ENCODE peak calls at places on chromosomes 11 and 22, in four cellular contexts. One of them, this sample, is unnamed.

GRCh38 chr11:1109101-1109917 is 34.6 kb downstream of the MUC2 start:
- DNase-seq in HepG2: no peak
- DNase-seq in SK-N-SH: no peak
- DNase-seq in upper lobe of left lung: peak
- DNase-seq in this sample: no peak

GRCh38 chr22:38754247-38755154 is 1.3 kb downstream of the SUN2 start:
- DNase-seq in upper lobe of left lung: no peak
- DNase-seq in HepG2: peak
- DNase-seq in SK-N-SH: no peak
- DNase-seq in this sample: peak

GRCh38 chr11:130522284-130522961 is 74.0 kb downstream of the ADAMTS15 start:
- DNase-seq in upper lobe of left lung: no peak
- DNase-seq in HepG2: peak
- DNase-seq in SK-N-SH: peak
- DNase-seq in this sample: peak

GRCh38 chr11:123478352-123478986 is 48.4 kb downstream of the GRAMD1B start:
- DNase-seq in HepG2: peak
- DNase-seq in SK-N-SH: peak
- DNase-seq in upper lobe of left lung: no peak
- DNase-seq in this sample: peak

GRCh38 chr22:26811717-26811992 is 154.3 kb downstream of the MIAT start:
- DNase-seq in SK-N-SH: no peak
- DNase-seq in upper lobe of left lung: no peak
- DNase-seq in HepG2: no peak
- DNase-seq in this sample: no peak

GRCh38 chr11:113114452-113115027 is 153.3 kb downstream of the NCAM1 start:
- DNase-seq in upper lobe of left lung: no peak
- DNase-seq in HepG2: peak
- DNase-seq in SK-N-SH: peak
- DNase-seq in this sample: peak

GRCh38 chr22:30245985-30246901 is at the start of gene LIF:
- DNase-seq in upper lobe of left lung: peak
- DNase-seq in SK-N-SH: peak
- DNase-seq in HepG2: no peak
- DNase-seq in this sample: no peak

GRCh38 chr11:123219066-123219697 is 24.1 kb upstream of the CLMP start:
- DNase-seq in HepG2: no peak
- DNase-seq in upper lobe of left lung: no peak
- DNase-seq in SK-N-SH: no peak
- DNase-seq in this sample: peak

GRCh38 chr11:26623076-26623666 is 51.1 kb upstream of the MUC15 start:
- DNase-seq in HepG2: no peak
- DNase-seq in SK-N-SH: no peak
- DNase-seq in upper lobe of left lung: no peak
- DNase-seq in this sample: no peak

GRCh38 chr11:124875401-124875800 is 10.2 kb downstream of the ROBO3 start:
- DNase-seq in upper lobe of left lung: no peak
- DNase-seq in HepG2: no peak
- DNase-seq in SK-N-SH: no peak
- DNase-seq in this sample: peak

GRCh38 chr11:16511109-16511806 is 154.9 kb upstream of the SOX6 start:
- DNase-seq in upper lobe of left lung: no peak
- DNase-seq in SK-N-SH: no peak
- DNase-seq in HepG2: no peak
- DNase-seq in this sample: no peak

GRCh38 chr11:118448294-118448693 is 12.0 kb downstream of the KMT2A start:
- DNase-seq in SK-N-SH: no peak
- DNase-seq in HepG2: no peak
- DNase-seq in upper lobe of left lung: no peak
- DNase-seq in this sample: no peak

GRCh38 chr11:93756748-93757147 is 15.3 kb downstream of the C11orf54 start:
- DNase-seq in SK-N-SH: no peak
- DNase-seq in upper lobe of left lung: no peak
- DNase-seq in HepG2: no peak
- DNase-seq in this sample: no peak

GRCh38 chr11:117424781-117425180 is 97.1 kb downstream of the CEP164 start:
- DNase-seq in SK-N-SH: no peak
- DNase-seq in upper lobe of left lung: no peak
- DNase-seq in HepG2: no peak
- DNase-seq in this sample: peak

GRCh38 chr11:12675951-12676711 is 1.9 kb downstream of the TEAD1 start:
- DNase-seq in SK-N-SH: peak
- DNase-seq in upper lobe of left lung: no peak
- DNase-seq in HepG2: no peak
- DNase-seq in this sample: peak

GRCh38 chr11:67290801-67291200 is 1.7 kb downstream of the ANKRD13D start:
- DNase-seq in HepG2: no peak
- DNase-seq in SK-N-SH: no peak
- DNase-seq in upper lobe of left lung: no peak
- DNase-seq in this sample: peak

GRCh38 chr22:20646377-20646776 is 127.5 kb upstream of the SERPIND1 start:
- DNase-seq in HepG2: no peak
- DNase-seq in upper lobe of left lung: no peak
- DNase-seq in SK-N-SH: no peak
- DNase-seq in this sample: no peak

GRCh38 chr11:592918-593317 is 16.6 kb downstream of the PHRF1 start:
- DNase-seq in upper lobe of left lung: peak
- DNase-seq in HepG2: no peak
- DNase-seq in SK-N-SH: no peak
- DNase-seq in this sample: no peak

GRCh38 chr11:119258180-119258579 is 52.0 kb downstream of the CBL start:
- DNase-seq in SK-N-SH: no peak
- DNase-seq in upper lobe of left lung: no peak
- DNase-seq in HepG2: no peak
- DNase-seq in this sample: no peak

GRCh38 chr11:11909727-11910126 is 68.0 kb downstream of the USP47 start:
- DNase-seq in upper lobe of left lung: no peak
- DNase-seq in HepG2: no peak
- DNase-seq in SK-N-SH: no peak
- DNase-seq in this sample: no peak

GRCh38 chr11:106246495-106246894 is 169.0 kb downstream of the AASDHPPT start:
- DNase-seq in upper lobe of left lung: no peak
- DNase-seq in SK-N-SH: no peak
- DNase-seq in HepG2: no peak
- DNase-seq in this sample: no peak

GRCh38 chr22:49725516-49725915 is 102.2 kb downstream of the BRD1 start:
- DNase-seq in HepG2: no peak
- DNase-seq in upper lobe of left lung: peak
- DNase-seq in SK-N-SH: no peak
- DNase-seq in this sample: no peak

GRCh38 chr11:110249066-110249465 is 47.3 kb downstream of the RDX start:
- DNase-seq in upper lobe of left lung: no peak
- DNase-seq in SK-N-SH: no peak
- DNase-seq in HepG2: no peak
- DNase-seq in this sample: no peak

GRCh38 chr11:94671553-94672366 is 96.4 kb upstream of the AMOTL1 start:
- DNase-seq in HepG2: no peak
- DNase-seq in upper lobe of left lung: peak
- DNase-seq in SK-N-SH: no peak
- DNase-seq in this sample: no peak

GRCh38 chr11:120457996-120458395 is 53.6 kb upstream of the GRIK4 start:
- DNase-seq in HepG2: no peak
- DNase-seq in upper lobe of left lung: no peak
- DNase-seq in SK-N-SH: no peak
- DNase-seq in this sample: no peak

GRCh38 chr22:39522567-39523300 is 2.4 kb downstream of the ATF4 start:
- DNase-seq in SK-N-SH: peak
- DNase-seq in upper lobe of left lung: no peak
- DNase-seq in HepG2: no peak
- DNase-seq in this sample: peak

GRCh38 chr11:8259316-8259995 is 4.2 kb downstream of the LMO1 start:
- DNase-seq in SK-N-SH: no peak
- DNase-seq in HepG2: no peak
- DNase-seq in upper lobe of left lung: no peak
- DNase-seq in this sample: peak

GRCh38 chr11:119706887-119707286 is 22.1 kb downstream of the NECTIN1 start:
- DNase-seq in SK-N-SH: no peak
- DNase-seq in upper lobe of left lung: no peak
- DNase-seq in HepG2: no peak
- DNase-seq in this sample: no peak

GRCh38 chr11:3095712-3096361 is 38.6 kb upstream of the CARS1 start:
- DNase-seq in HepG2: no peak
- DNase-seq in SK-N-SH: no peak
- DNase-seq in upper lobe of left lung: no peak
- DNase-seq in this sample: peak

GRCh38 chr11:122784325-122785155 is 53.8 kb upstream of the CRTAM start:
- DNase-seq in HepG2: no peak
- DNase-seq in SK-N-SH: no peak
- DNase-seq in upper lobe of left lung: no peak
- DNase-seq in this sample: peak

GRCh38 chr11:34358666-34359547 is 1.1 kb upstream of the ABTB2 start:
- DNase-seq in SK-N-SH: peak
- DNase-seq in upper lobe of left lung: peak
- DNase-seq in HepG2: peak
- DNase-seq in this sample: peak

GRCh38 chr22:22156716-22157499 is 87.7 kb upstream of the VPREB1 start:
- DNase-seq in HepG2: peak
- DNase-seq in SK-N-SH: peak
- DNase-seq in upper lobe of left lung: no peak
- DNase-seq in this sample: no peak

GRCh38 chr11:9138612-9139579 is 47.5 kb upstream of the SCUBE2 start:
- DNase-seq in upper lobe of left lung: peak
- DNase-seq in HepG2: peak
- DNase-seq in SK-N-SH: no peak
- DNase-seq in this sample: no peak

GRCh38 chr11:129974237-129974636 is 28.4 kb downstream of the PRDM10 start:
- DNase-seq in SK-N-SH: no peak
- DNase-seq in HepG2: no peak
- DNase-seq in upper lobe of left lung: no peak
- DNase-seq in this sample: no peak

GRCh38 chr11:133835258-133836075 is 9.8 kb downstream of the SPATA19 start:
- DNase-seq in SK-N-SH: peak
- DNase-seq in HepG2: peak
- DNase-seq in upper lobe of left lung: no peak
- DNase-seq in this sample: no peak

GRCh38 chr11:2092956-2093412 is 46.2 kb downstream of the IGF2 start:
- DNase-seq in HepG2: no peak
- DNase-seq in upper lobe of left lung: peak
- DNase-seq in SK-N-SH: peak
- DNase-seq in this sample: peak

GRCh38 chr22:39920134-39920743 is 19.4 kb downstream of the GRAP2 start:
- DNase-seq in upper lobe of left lung: no peak
- DNase-seq in HepG2: no peak
- DNase-seq in SK-N-SH: no peak
- DNase-seq in this sample: no peak

GRCh38 chr11:112297248-112297866 is 36.7 kb upstream of the PLET1 start:
- DNase-seq in HepG2: no peak
- DNase-seq in upper lobe of left lung: no peak
- DNase-seq in SK-N-SH: no peak
- DNase-seq in this sample: no peak

GRCh38 chr22:44037519-44038370 is 13.6 kb downstream of the PARVB start:
- DNase-seq in upper lobe of left lung: no peak
- DNase-seq in HepG2: no peak
- DNase-seq in SK-N-SH: no peak
- DNase-seq in this sample: peak
- TF ChIP-seq POLR2AphosphoS5 in upper lobe of left lung: peak
- TF ChIP-seq POLR2AphosphoS5 in HepG2: no peak
- TF ChIP-seq POLR2AphosphoS5 in SK-N-SH: peak
- TF ChIP-seq POLR2AphosphoS5 in this sample: peak

GRCh38 chr22:47056776-47057470 is 294.5 kb downstream of the TBC1D22A start:
- DNase-seq in HepG2: no peak
- DNase-seq in upper lobe of left lung: peak
- DNase-seq in SK-N-SH: no peak
- DNase-seq in this sample: peak
- H3K4me3 ChIP-seq in HepG2: no peak
- H3K4me3 ChIP-seq in upper lobe of left lung: no peak
- H3K4me3 ChIP-seq in SK-N-SH: no peak
- H3K4me3 ChIP-seq in this sample: no peak

GRCh38 chr22:23305922-23306374 is 125.6 kb downstream of the BCR start:
- DNase-seq in HepG2: no peak
- DNase-seq in SK-N-SH: peak
- DNase-seq in upper lobe of left lung: no peak
- DNase-seq in this sample: peak
- TF ChIP-seq POLR2AphosphoS5 in HepG2: no peak
- TF ChIP-seq POLR2AphosphoS5 in SK-N-SH: no peak
- TF ChIP-seq POLR2AphosphoS5 in upper lobe of left lung: peak
- TF ChIP-seq POLR2AphosphoS5 in this sample: peak

GRCh38 chr11:76667271-76667818 is 3.2 kb downstream of the LRRC32 start:
- DNase-seq in SK-N-SH: no peak
- DNase-seq in upper lobe of left lung: no peak
- DNase-seq in HepG2: no peak
- DNase-seq in this sample: peak
- H3K4me3 ChIP-seq in SK-N-SH: no peak
- H3K4me3 ChIP-seq in upper lobe of left lung: peak
- H3K4me3 ChIP-seq in HepG2: no peak
- H3K4me3 ChIP-seq in this sample: peak

DNA sequence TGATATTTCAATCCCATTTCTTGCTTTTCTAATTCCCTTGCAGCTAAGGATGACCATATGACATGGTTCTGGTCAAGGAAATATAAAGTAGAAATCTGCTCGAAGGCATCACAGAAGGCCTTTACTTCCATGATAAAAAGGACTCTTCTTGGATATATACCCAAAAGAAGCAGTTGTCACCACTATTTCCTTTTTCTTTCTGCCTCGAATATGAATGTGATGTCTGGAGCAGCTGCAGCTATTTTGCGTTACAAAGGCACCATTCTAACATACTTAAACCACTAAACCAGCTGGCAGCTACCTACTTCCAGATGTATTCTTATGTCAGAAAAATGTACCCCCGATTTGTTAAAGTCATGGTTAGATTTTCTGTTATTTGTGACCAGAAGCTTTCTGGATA is 18.9 kb downstream of the EXPH5 start:
- DNase-seq in upper lobe of left lung: no peak
- DNase-seq in SK-N-SH: no peak
- DNase-seq in HepG2: no peak
- DNase-seq in this sample: no peak
- TF ChIP-seq POLR2AphosphoS5 in upper lobe of left lung: no peak
- TF ChIP-seq POLR2AphosphoS5 in SK-N-SH: no peak
- TF ChIP-seq POLR2AphosphoS5 in HepG2: no peak
- TF ChIP-seq POLR2AphosphoS5 in this sample: no peak

GRCh38 chr22:31286360-31287255 is 5.7 kb downstream of the PIK3IP1 start:
- DNase-seq in upper lobe of left lung: no peak
- DNase-seq in HepG2: no peak
- DNase-seq in SK-N-SH: no peak
- DNase-seq in this sample: peak
- H3K4me3 ChIP-seq in upper lobe of left lung: no peak
- H3K4me3 ChIP-seq in HepG2: no peak
- H3K4me3 ChIP-seq in SK-N-SH: no peak
- H3K4me3 ChIP-seq in this sample: no peak

DNA sequence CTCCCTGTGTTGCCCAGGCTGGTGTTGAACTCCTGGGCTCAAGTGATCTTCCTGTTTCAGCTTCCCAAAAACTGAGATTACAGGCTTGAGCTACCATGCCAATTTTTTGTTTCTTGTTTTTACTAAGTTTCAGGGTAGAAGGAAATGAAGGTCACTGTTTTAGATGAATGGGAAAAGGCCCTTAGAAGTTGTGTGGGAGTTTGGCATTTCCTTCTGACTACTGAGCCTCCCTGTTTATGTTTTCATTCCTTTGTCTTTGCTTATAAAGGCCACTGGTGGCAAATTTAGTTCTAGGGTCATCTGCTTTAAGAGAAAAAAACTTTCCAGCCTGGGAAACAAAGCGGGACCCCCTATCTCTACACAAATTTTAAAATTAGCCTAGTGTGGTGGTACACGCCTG is 22.1 kb downstream of the SRPRA start:
- DNase-seq in HepG2: no peak
- DNase-seq in upper lobe of left lung: no peak
- DNase-seq in SK-N-SH: no peak
- DNase-seq in this sample: no peak
- TF ChIP-seq POLR2AphosphoS5 in HepG2: no peak
- TF ChIP-seq POLR2AphosphoS5 in upper lobe of left lung: no peak
- TF ChIP-seq POLR2AphosphoS5 in SK-N-SH: no peak
- TF ChIP-seq POLR2AphosphoS5 in this sample: no peak